ENCODE peak calls at places on chromosomes 13 and 19, in ten cellular contexts. W, S, A, M, D, B, E, X, Q and I are unnamed samples.

GRCh38 chr13:79386125-79386822 is 19.8 kb downstream of the RBM26 start:
- DNase-seq in W (no peak), S (no peak), A (no peak), M (no peak), D (no peak), B (peak; percentile 45), E (no peak), X (no peak), Q (no peak), I (no peak)

GRCh38 chr19:13808856-13809255 is 13.6 kb downstream of the ZSWIM4 start:
- DNase-seq in W (no peak), S (no peak), A (no peak), M (no peak), D (no peak), B (no peak), E (no peak), X (no peak), Q (no peak), I (no peak)

GRCh38 chr13:94711561-94712286 is 621 bp downstream of the SOX21 start:
- DNase-seq in W (peak; percentile 54), S (no peak), A (no peak), M (peak; percentile 41), D (no peak), B (peak; percentile 35), E (peak; percentile 26), X (no peak), Q (no peak), I (no peak)

GRCh38 chr13:41917641-41918040 is 43.3 kb downstream of the VWA8 start:
- DNase-seq in W (no peak), S (no peak), A (no peak), M (no peak), D (no peak), B (peak; percentile 37), E (peak; percentile 60), X (no peak), Q (peak; percentile 60), I (peak; percentile 43)

GRCh38 chr19:17555929-17556813 is 722 bp downstream of the COLGALT1 start:
- DNase-seq in W (peak; percentile 74), S (peak; percentile 36), A (no peak), M (peak; percentile 72), D (peak; percentile 63), B (peak; percentile 41), E (peak; percentile 81), X (peak; percentile 46), Q (peak; percentile 14), I (no peak)

GRCh38 chr13:20192470-20193141 is at the start of gene GJB2:
- DNase-seq in W (peak; percentile 51), S (no peak), A (no peak), M (peak; percentile 28), D (no peak), B (no peak), E (no peak), X (no peak), Q (no peak), I (no peak)

GRCh38 chr19:15563325-15563794 is 51.7 kb upstream of the CYP4F8 start:
- DNase-seq in W (peak; percentile 34), S (no peak), A (no peak), M (no peak), D (peak; percentile 67), B (no peak), E (peak; percentile 13), X (no peak), Q (no peak), I (no peak)

GRCh38 chr19:41433171-41433570 is 6.0 kb upstream of the B3GNT8 start:
- DNase-seq in W (no peak), S (no peak), A (no peak), M (no peak), D (no peak), B (no peak), E (no peak), X (no peak), Q (no peak), I (no peak)

GRCh38 chr13:20526664-20527063 is 1.0 kb upstream of the CRYL1 start:
- DNase-seq in W (no peak), S (no peak), A (no peak), M (no peak), D (no peak), B (no peak), E (peak; percentile 11), X (no peak), Q (peak; percentile 18), I (no peak)

GRCh38 chr13:91470084-91470621 is 71.7 kb downstream of the GPC5 start:
- DNase-seq in W (no peak), S (no peak), A (no peak), M (no peak), D (no peak), B (no peak), E (no peak), X (no peak), Q (no peak), I (no peak)

GRCh38 chr13:44304433-44304725 is 69.2 kb upstream of the SERP2 start:
- DNase-seq in W (no peak), S (no peak), A (no peak), M (no peak), D (no peak), B (no peak), E (no peak), X (no peak), Q (no peak), I (no peak)

GRCh38 chr13:44303681-44304432 is 69.8 kb upstream of the SERP2 start:
- DNase-seq in W (peak; percentile 9), S (peak; percentile 87), A (no peak), M (no peak), D (peak; percentile 63), B (no peak), E (peak; percentile 89), X (no peak), Q (no peak), I (no peak)

GRCh38 chr13:44302233-44302632 is 71.4 kb upstream of the SERP2 start:
- DNase-seq in W (no peak), S (no peak), A (no peak), M (no peak), D (no peak), B (no peak), E (no peak), X (no peak), Q (no peak), I (no peak)

GRCh38 chr13:44301639-44302015 is 72.0 kb upstream of the SERP2 start:
- DNase-seq in W (no peak), S (no peak), A (no peak), M (no peak), D (no peak), B (no peak), E (no peak), X (no peak), Q (no peak), I (no peak)

DNA sequence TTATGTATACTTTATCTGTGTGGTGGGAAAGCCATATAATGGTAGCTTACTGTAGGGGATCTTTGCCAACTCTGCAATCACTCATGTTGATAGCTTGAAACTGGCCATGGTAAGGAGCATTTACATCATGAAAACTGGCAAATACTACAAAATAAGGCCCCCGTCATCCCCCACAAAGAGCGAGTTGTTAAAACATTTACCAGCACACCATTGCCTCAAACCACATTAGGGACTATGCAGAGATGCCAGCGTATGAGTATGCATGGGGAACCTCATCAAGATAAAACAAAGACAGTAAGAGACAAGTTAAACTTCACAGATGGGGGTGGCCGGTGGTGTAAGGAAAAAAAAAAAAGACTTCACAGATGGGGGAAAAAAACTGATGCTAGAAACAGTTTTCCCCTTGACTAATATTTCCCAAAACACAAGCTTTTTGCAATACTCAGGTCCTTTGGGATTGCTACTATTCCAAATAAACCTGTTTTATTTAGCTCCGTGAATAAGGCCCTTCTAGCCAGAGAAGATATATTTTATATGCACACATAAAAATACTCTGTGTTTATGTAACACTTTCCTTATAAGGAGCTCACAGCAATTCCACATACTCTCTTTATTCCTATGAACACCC is 70.6 kb upstream of the SERP2 start:
- DNase-seq in W (no peak), S (no peak), A (no peak), M (no peak), D (no peak), B (peak; percentile 11), E (peak; percentile 87), X (no peak), Q (no peak), I (no peak)
- TF ChIP-seq CTCF in W (no peak), S (no peak), A (no peak), M (no peak), D (no peak), B (no peak), E (no peak), X (no peak), Q (no peak), I (no peak)

GRCh38 chr13:69280399-69280798 is 827.2 kb upstream of the ATXN8OS start:
- DNase-seq in W (no peak), S (no peak), A (no peak), M (no peak), D (no peak), B (no peak), E (no peak), X (no peak), Q (no peak), I (no peak)
- TF ChIP-seq CTCF in W (no peak), S (no peak), A (no peak), M (no peak), D (no peak), B (no peak), E (no peak), X (no peak), Q (no peak), I (no peak)

GRCh38 chr19:11460207-11460606 is 20.6 kb downstream of the ELAVL3 start:
- DNase-seq in W (peak; percentile 80), S (no peak), A (no peak), M (peak; percentile 46), D (no peak), B (peak; percentile 46), E (no peak), X (no peak), Q (no peak), I (no peak)
- TF ChIP-seq CTCF in W (peak; percentile 28), S (no peak), A (peak; percentile 57), M (peak; percentile 27), D (no peak), B (peak; percentile 29), E (peak; percentile 32), X (peak; percentile 8), Q (peak; percentile 46), I (peak; percentile 16)

GRCh38 chr13:99029576-99029975 is 51.7 kb upstream of the DOCK9 start:
- DNase-seq in W (no peak), S (no peak), A (no peak), M (no peak), D (no peak), B (no peak), E (no peak), X (no peak), Q (no peak), I (no peak)

GRCh38 chr13:99027260-99027659 is 49.4 kb upstream of the DOCK9 start:
- DNase-seq in W (no peak), S (no peak), A (no peak), M (no peak), D (no peak), B (peak; percentile 45), E (no peak), X (no peak), Q (no peak), I (no peak)

GRCh38 chr13:99031725-99032298 is 53.9 kb upstream of the DOCK9 start:
- DNase-seq in W (no peak), S (no peak), A (no peak), M (no peak), D (no peak), B (no peak), E (no peak), X (no peak), Q (no peak), I (no peak)

GRCh38 chr13:99027661-99028425 is 50.0 kb upstream of the DOCK9 start:
- DNase-seq in W (no peak), S (no peak), A (no peak), M (no peak), D (no peak), B (no peak), E (no peak), X (no peak), Q (no peak), I (no peak)

GRCh38 chr13:99028890-99029289 is 51.0 kb upstream of the DOCK9 start:
- DNase-seq in W (no peak), S (no peak), A (peak; percentile 41), M (peak; percentile 59), D (no peak), B (peak; percentile 73), E (no peak), X (no peak), Q (no peak), I (no peak)
- TF ChIP-seq CTCF in W (peak; percentile 17), S (no peak), A (peak; percentile 91), M (peak; percentile 33), D (no peak), B (peak; percentile 56), E (peak; percentile 47), X (peak; percentile 24), Q (peak; percentile 51), I (no peak)